ENCODE peak calls at places on chromosomes 7 and 10, in five cellular contexts. P is NCI-H748 treated with DMSO at 0.1 percent for 48 hours; I is RPMI7951; S is breast epithelium; K is stimulated activated CD4-positive, alpha-beta T cell treated with anti-CD3 and anti-CD28 coated beads, Interleukin-1b, Interleukin-23, amount 100 ng/mL, for 4 hours. M is an unnamed sample.

GRCh38 chr10:79393221-79393923 is 46.1 kb downstream of the PPIF start:
- DNase-seq in P (no peak), K (no peak), S (peak), I (no peak), M (no peak)

GRCh38 chr10:104582604-104582951 is 58.5 kb upstream of the SORCS3 start:
- DNase-seq in P (no peak), S (no peak), I (peak), K (no peak), M (no peak)

GRCh38 chr10:132632851-132633684 is 95.5 kb downstream of the INPP5A start:
- DNase-seq in K (no peak), I (no peak), P (no peak), S (no peak), M (no peak)

GRCh38 chr7:107035446-107035845 is 9.1 kb upstream of the PRKAR2B start:
- DNase-seq in P (no peak), K (no peak), I (peak), S (no peak), M (no peak)

GRCh38 chr10:32787690-32788284 is 170.2 kb downstream of the ITGB1 start:
- DNase-seq in S (no peak), K (no peak), I (no peak), P (no peak), M (no peak)

GRCh38 chr10:50579491-50580259 is 44.1 kb downstream of the SGMS1 start:
- DNase-seq in P (no peak), S (no peak), K (no peak), I (no peak), M (no peak)

GRCh38 chr7:21675255-21675654 is 132.4 kb downstream of the DNAH11 start:
- DNase-seq in K (no peak), P (no peak), I (no peak), S (no peak), M (no peak)

GRCh38 chr10:16310440-16310839 is 126.4 kb upstream of the PTER start:
- DNase-seq in S (no peak), P (no peak), I (no peak), K (no peak), M (no peak)

GRCh38 chr7:25926009-25926408 is 226.0 kb upstream of the NFE2L3 start:
- DNase-seq in K (no peak), P (no peak), I (no peak), S (no peak), M (no peak)

GRCh38 chr7:33287738-33288137 is 158.4 kb downstream of the BBS9 start:
- DNase-seq in I (no peak), K (no peak), S (no peak), P (no peak), M (no peak)

GRCh38 chr10:44990302-44990655 is 10.4 kb upstream of the ZNF22 start:
- DNase-seq in I (no peak), S (no peak), P (no peak), K (no peak), M (no peak)

GRCh38 chr10:97318772-97319651 is at the start of gene FRAT1:
- DNase-seq in K (peak), I (peak), P (peak), S (peak), M (no peak)

GRCh38 chr10:1434912-1435692 is 302.2 kb downstream of the ADARB2 start:
- DNase-seq in K (no peak), S (no peak), P (no peak), I (no peak), M (no peak)

GRCh38 chr7:91883676-91884362 is 3.3 kb upstream of the MTERF1 start:
- DNase-seq in K (no peak), S (no peak), I (peak), P (no peak), M (no peak)

GRCh38 chr7:84912993-84913635 is 273.7 kb downstream of the SEMA3D start:
- DNase-seq in K (no peak), I (peak), S (no peak), P (no peak), M (no peak)

GRCh38 chr10:62654966-62655336 is 149.6 kb upstream of the ADO start:
- DNase-seq in I (no peak), P (no peak), K (no peak), S (no peak), M (no peak)

GRCh38 chr10:111983970-111984525 is 199.5 kb downstream of the GPAM start:
- DNase-seq in S (no peak), P (no peak), I (no peak), K (no peak), M (no peak)

GRCh38 chr7:46554688-46555422 is 633.8 kb upstream of the IGFBP3 start:
- DNase-seq in I (peak), P (no peak), S (no peak), K (no peak), M (no peak)

GRCh38 chr7:51649-52048 is 140.7 kb upstream of the FAM20C start:
- DNase-seq in I (no peak), K (no peak), S (no peak), P (no peak), M (no peak)

GRCh38 chr7:3538051-3538450 is 237.0 kb downstream of the SDK1 start:
- DNase-seq in P (no peak), K (no peak), S (no peak), I (no peak), M (no peak)

GRCh38 chr7:72112992-72113391 is 299.1 kb downstream of the CALN1 start:
- DNase-seq in S (no peak), P (no peak), K (no peak), I (no peak), M (no peak)

GRCh38 chr7:100873599-100874299 is 1.2 kb upstream of the SRRT start:
- DNase-seq in I (no peak), K (no peak), S (no peak), P (no peak), M (no peak)

GRCh38 chr10:110612073-110612472 is 32.1 kb upstream of the RBM20 start:
- DNase-seq in P (no peak), K (no peak), I (no peak), S (no peak), M (no peak)

GRCh38 chr7:22357311-22358175 is 589 bp upstream of the RAPGEF5 start:
- DNase-seq in S (no peak), P (peak), K (no peak), I (peak), M (no peak)

M was measured in cortex of kidney.